ENCODE peak calls at places on chromosome 10, in four cellular contexts. One of them, this sample, is unnamed.

GRCh38 chr10:120948889-120949382 is 97.8 kb downstream of the WDR11 start:
- DNase-seq in stimulated activated CD4-positive, alpha-beta T cell treated with anti-CD3 and anti-CD28 coated beads, Interleukin-15, amount 100 ng/mL, for 24 hours: peak
- DNase-seq in activated gamma-delta T cell: peak
- DNase-seq in CD4-positive, alpha-beta T cell: peak
- DNase-seq in this sample: peak

GRCh38 chr10:62899316-62899715 is 83.2 kb upstream of the EGR2 start:
- DNase-seq in stimulated activated CD4-positive, alpha-beta T cell treated with anti-CD3 and anti-CD28 coated beads, Interleukin-15, amount 100 ng/mL, for 24 hours: no peak
- DNase-seq in activated gamma-delta T cell: no peak
- DNase-seq in CD4-positive, alpha-beta T cell: no peak
- DNase-seq in this sample: no peak

GRCh38 chr10:26642896-26643653 is 54.4 kb upstream of the PDSS1 start:
- DNase-seq in stimulated activated CD4-positive, alpha-beta T cell treated with anti-CD3 and anti-CD28 coated beads, Interleukin-15, amount 100 ng/mL, for 24 hours: no peak
- DNase-seq in activated gamma-delta T cell: no peak
- DNase-seq in CD4-positive, alpha-beta T cell: no peak
- DNase-seq in this sample: no peak

GRCh38 chr10:33306126-33306525 is 28.3 kb downstream of the NRP1 start:
- DNase-seq in stimulated activated CD4-positive, alpha-beta T cell treated with anti-CD3 and anti-CD28 coated beads, Interleukin-15, amount 100 ng/mL, for 24 hours: no peak
- DNase-seq in activated gamma-delta T cell: no peak
- DNase-seq in CD4-positive, alpha-beta T cell: no peak
- DNase-seq in this sample: no peak

GRCh38 chr10:53489783-53490182 is 717.2 kb upstream of the MBL2 start:
- DNase-seq in stimulated activated CD4-positive, alpha-beta T cell treated with anti-CD3 and anti-CD28 coated beads, Interleukin-15, amount 100 ng/mL, for 24 hours: no peak
- DNase-seq in activated gamma-delta T cell: no peak
- DNase-seq in CD4-positive, alpha-beta T cell: no peak
- DNase-seq in this sample: no peak

GRCh38 chr10:74333174-74333573 is 182.2 kb downstream of the ADK start:
- DNase-seq in stimulated activated CD4-positive, alpha-beta T cell treated with anti-CD3 and anti-CD28 coated beads, Interleukin-15, amount 100 ng/mL, for 24 hours: no peak
- DNase-seq in activated gamma-delta T cell: no peak
- DNase-seq in CD4-positive, alpha-beta T cell: no peak
- DNase-seq in this sample: no peak

GRCh38 chr10:124223711-124224085 is 130.3 kb upstream of the CHST15 start:
- DNase-seq in stimulated activated CD4-positive, alpha-beta T cell treated with anti-CD3 and anti-CD28 coated beads, Interleukin-15, amount 100 ng/mL, for 24 hours: no peak
- DNase-seq in activated gamma-delta T cell: no peak
- DNase-seq in CD4-positive, alpha-beta T cell: no peak
- DNase-seq in this sample: no peak

GRCh38 chr10:31399631-31400030 is 80.6 kb downstream of the ZEB1 start:
- DNase-seq in stimulated activated CD4-positive, alpha-beta T cell treated with anti-CD3 and anti-CD28 coated beads, Interleukin-15, amount 100 ng/mL, for 24 hours: no peak
- DNase-seq in activated gamma-delta T cell: no peak
- DNase-seq in CD4-positive, alpha-beta T cell: no peak
- DNase-seq in this sample: no peak

GRCh38 chr10:102918817-102919236 is 733 bp downstream of the CNNM2 start:
- DNase-seq in stimulated activated CD4-positive, alpha-beta T cell treated with anti-CD3 and anti-CD28 coated beads, Interleukin-15, amount 100 ng/mL, for 24 hours: peak
- DNase-seq in activated gamma-delta T cell: peak
- DNase-seq in CD4-positive, alpha-beta T cell: peak
- DNase-seq in this sample: no peak

GRCh38 chr10:6561552-6561951 is 18.5 kb downstream of the PRKCQ start:
- DNase-seq in stimulated activated CD4-positive, alpha-beta T cell treated with anti-CD3 and anti-CD28 coated beads, Interleukin-15, amount 100 ng/mL, for 24 hours: no peak
- DNase-seq in activated gamma-delta T cell: no peak
- DNase-seq in CD4-positive, alpha-beta T cell: no peak
- DNase-seq in this sample: no peak

GRCh38 chr10:100265821-100266485 is 1.5 kb downstream of the CWF19L1 start:
- DNase-seq in stimulated activated CD4-positive, alpha-beta T cell treated with anti-CD3 and anti-CD28 coated beads, Interleukin-15, amount 100 ng/mL, for 24 hours: no peak
- DNase-seq in activated gamma-delta T cell: no peak
- DNase-seq in CD4-positive, alpha-beta T cell: no peak
- DNase-seq in this sample: no peak

GRCh38 chr10:7576340-7576739 is 90.4 kb downstream of the ITIH5 start:
- DNase-seq in stimulated activated CD4-positive, alpha-beta T cell treated with anti-CD3 and anti-CD28 coated beads, Interleukin-15, amount 100 ng/mL, for 24 hours: no peak
- DNase-seq in activated gamma-delta T cell: no peak
- DNase-seq in CD4-positive, alpha-beta T cell: no peak
- DNase-seq in this sample: no peak

GRCh38 chr10:20891338-20891714 is 5.8 kb downstream of the NEBL start:
- DNase-seq in stimulated activated CD4-positive, alpha-beta T cell treated with anti-CD3 and anti-CD28 coated beads, Interleukin-15, amount 100 ng/mL, for 24 hours: no peak
- DNase-seq in activated gamma-delta T cell: no peak
- DNase-seq in CD4-positive, alpha-beta T cell: no peak
- DNase-seq in this sample: no peak

GRCh38 chr10:102644066-102644645 is at the start of gene TRIM8:
- DNase-seq in stimulated activated CD4-positive, alpha-beta T cell treated with anti-CD3 and anti-CD28 coated beads, Interleukin-15, amount 100 ng/mL, for 24 hours: peak
- DNase-seq in activated gamma-delta T cell: peak
- DNase-seq in CD4-positive, alpha-beta T cell: peak
- DNase-seq in this sample: no peak

GRCh38 chr10:13587367-13587766 is 602 bp downstream of the PRPF18 start:
- DNase-seq in stimulated activated CD4-positive, alpha-beta T cell treated with anti-CD3 and anti-CD28 coated beads, Interleukin-15, amount 100 ng/mL, for 24 hours: peak
- DNase-seq in activated gamma-delta T cell: no peak
- DNase-seq in CD4-positive, alpha-beta T cell: no peak
- DNase-seq in this sample: no peak

GRCh38 chr10:37289833-37290464 is 164.6 kb downstream of the ANKRD30A start:
- DNase-seq in stimulated activated CD4-positive, alpha-beta T cell treated with anti-CD3 and anti-CD28 coated beads, Interleukin-15, amount 100 ng/mL, for 24 hours: no peak
- DNase-seq in activated gamma-delta T cell: no peak
- DNase-seq in CD4-positive, alpha-beta T cell: no peak
- DNase-seq in this sample: no peak

GRCh38 chr10:71580926-71581325 is 138.7 kb downstream of the C10orf105 start:
- DNase-seq in stimulated activated CD4-positive, alpha-beta T cell treated with anti-CD3 and anti-CD28 coated beads, Interleukin-15, amount 100 ng/mL, for 24 hours: no peak
- DNase-seq in activated gamma-delta T cell: no peak
- DNase-seq in CD4-positive, alpha-beta T cell: no peak
- DNase-seq in this sample: no peak

GRCh38 chr10:128274938-128275337 is 148.7 kb upstream of the MKI67 start:
- DNase-seq in stimulated activated CD4-positive, alpha-beta T cell treated with anti-CD3 and anti-CD28 coated beads, Interleukin-15, amount 100 ng/mL, for 24 hours: peak
- DNase-seq in activated gamma-delta T cell: no peak
- DNase-seq in CD4-positive, alpha-beta T cell: no peak
- DNase-seq in this sample: no peak

GRCh38 chr10:62545667-62546066 is 171.5 kb downstream of the ZNF365 start:
- DNase-seq in stimulated activated CD4-positive, alpha-beta T cell treated with anti-CD3 and anti-CD28 coated beads, Interleukin-15, amount 100 ng/mL, for 24 hours: no peak
- DNase-seq in activated gamma-delta T cell: no peak
- DNase-seq in CD4-positive, alpha-beta T cell: no peak
- DNase-seq in this sample: no peak

GRCh38 chr10:118823256-118823907 is 68.6 kb upstream of the CACUL1 start:
- DNase-seq in stimulated activated CD4-positive, alpha-beta T cell treated with anti-CD3 and anti-CD28 coated beads, Interleukin-15, amount 100 ng/mL, for 24 hours: no peak
- DNase-seq in activated gamma-delta T cell: no peak
- DNase-seq in CD4-positive, alpha-beta T cell: no peak
- DNase-seq in this sample: no peak

GRCh38 chr10:82319558-82319957 is 444.6 kb downstream of the NRG3 start:
- DNase-seq in stimulated activated CD4-positive, alpha-beta T cell treated with anti-CD3 and anti-CD28 coated beads, Interleukin-15, amount 100 ng/mL, for 24 hours: no peak
- DNase-seq in activated gamma-delta T cell: no peak
- DNase-seq in CD4-positive, alpha-beta T cell: no peak
- DNase-seq in this sample: no peak

GRCh38 chr10:71863203-71863602 is 12.2 kb upstream of the PSAP start:
- DNase-seq in stimulated activated CD4-positive, alpha-beta T cell treated with anti-CD3 and anti-CD28 coated beads, Interleukin-15, amount 100 ng/mL, for 24 hours: no peak
- DNase-seq in activated gamma-delta T cell: no peak
- DNase-seq in CD4-positive, alpha-beta T cell: no peak
- DNase-seq in this sample: no peak

GRCh38 chr10:97358781-97359180 is 24.3 kb upstream of the FRAT2 start:
- DNase-seq in stimulated activated CD4-positive, alpha-beta T cell treated with anti-CD3 and anti-CD28 coated beads, Interleukin-15, amount 100 ng/mL, for 24 hours: no peak
- DNase-seq in activated gamma-delta T cell: no peak
- DNase-seq in CD4-positive, alpha-beta T cell: no peak
- DNase-seq in this sample: no peak

GRCh38 chr10:3154661-3155060 is 17.9 kb downstream of the PITRM1 start:
- DNase-seq in stimulated activated CD4-positive, alpha-beta T cell treated with anti-CD3 and anti-CD28 coated beads, Interleukin-15, amount 100 ng/mL, for 24 hours: no peak
- DNase-seq in activated gamma-delta T cell: no peak
- DNase-seq in CD4-positive, alpha-beta T cell: no peak
- DNase-seq in this sample: no peak

GRCh38 chr10:70078329-70078728 is 25.7 kb downstream of the MACROH2A2 start:
- DNase-seq in stimulated activated CD4-positive, alpha-beta T cell treated with anti-CD3 and anti-CD28 coated beads, Interleukin-15, amount 100 ng/mL, for 24 hours: no peak
- DNase-seq in activated gamma-delta T cell: no peak
- DNase-seq in CD4-positive, alpha-beta T cell: no peak
- DNase-seq in this sample: no peak

GRCh38 chr10:86535057-86535882 is 13.7 kb upstream of the WAPL start:
- DNase-seq in stimulated activated CD4-positive, alpha-beta T cell treated with anti-CD3 and anti-CD28 coated beads, Interleukin-15, amount 100 ng/mL, for 24 hours: peak
- DNase-seq in activated gamma-delta T cell: peak
- DNase-seq in CD4-positive, alpha-beta T cell: no peak
- DNase-seq in this sample: no peak

GRCh38 chr10:121260383-121260782 is 337.9 kb downstream of the FGFR2 start:
- DNase-seq in stimulated activated CD4-positive, alpha-beta T cell treated with anti-CD3 and anti-CD28 coated beads, Interleukin-15, amount 100 ng/mL, for 24 hours: no peak
- DNase-seq in activated gamma-delta T cell: no peak
- DNase-seq in CD4-positive, alpha-beta T cell: no peak
- DNase-seq in this sample: no peak

GRCh38 chr10:35580421-35580770 is 24.7 kb upstream of the GJD4 start:
- DNase-seq in stimulated activated CD4-positive, alpha-beta T cell treated with anti-CD3 and anti-CD28 coated beads, Interleukin-15, amount 100 ng/mL, for 24 hours: no peak
- DNase-seq in activated gamma-delta T cell: no peak
- DNase-seq in CD4-positive, alpha-beta T cell: no peak
- DNase-seq in this sample: no peak

GRCh38 chr10:132942101-132942739 is at the start of gene CFAP46:
- DNase-seq in stimulated activated CD4-positive, alpha-beta T cell treated with anti-CD3 and anti-CD28 coated beads, Interleukin-15, amount 100 ng/mL, for 24 hours: peak
- DNase-seq in activated gamma-delta T cell: no peak
- DNase-seq in CD4-positive, alpha-beta T cell: no peak
- DNase-seq in this sample: no peak

This sample was measured in T follicular helper cell.